ENCODE peak calls at places on chromosomes 11 and 22, in ten cellular contexts. L is A549; K is CD4-positive, alpha-beta T cell; S is coronary artery; M is Calu3; I is CD8-positive, alpha-beta T cell; Z is neural progenitor cell; W is cardiac muscle cell; G is OCI-LY7; E is cardiac fibroblast. D is an unnamed sample.

GRCh38 chr22:19060356-19061009 is 61.7 kb downstream of the DGCR2 start:
- DNase-seq in Z (no peak), E (peak; percentile 54), M (no peak), I (no peak), G (no peak), S (peak; percentile 29), K (no peak), L (no peak), W (no peak), D (no peak)

GRCh38 chr11:12432507-12432906 is 55.1 kb downstream of the PARVA start:
- DNase-seq in W (no peak), M (no peak), Z (no peak), I (no peak), G (no peak), K (no peak), L (no peak), E (no peak), S (no peak), D (no peak)

GRCh38 chr11:107446822-107447431 is 10.7 kb downstream of the CWF19L2 start:
- DNase-seq in K (no peak), S (no peak), I (no peak), G (no peak), M (no peak), E (no peak), Z (peak; percentile 10), W (no peak), L (no peak), D (no peak)

GRCh38 chr22:30636226-30637077 is 871 bp downstream of the SLC35E4 start:
- DNase-seq in I (no peak), L (no peak), E (peak; percentile 26), M (peak; percentile 21), K (peak; percentile 9), G (peak; percentile 61), S (no peak), W (no peak), Z (peak; percentile 14), D (no peak)

GRCh38 chr11:133343951-133344350 is 188.3 kb downstream of the OPCML start:
- DNase-seq in I (no peak), S (no peak), Z (no peak), W (no peak), K (no peak), G (no peak), L (no peak), E (peak; percentile 4), M (no peak), D (no peak)

GRCh38 chr11:2525166-2525861 is 80.5 kb downstream of the KCNQ1 start:
- DNase-seq in L (no peak), E (no peak), K (no peak), I (no peak), S (no peak), G (no peak), W (no peak), M (no peak), Z (no peak), D (no peak)

GRCh38 chr11:26028294-26028954 is 303.5 kb upstream of the ANO3 start:
- DNase-seq in Z (no peak), I (no peak), E (peak; percentile 69), M (no peak), W (no peak), K (no peak), S (no peak), L (no peak), G (no peak), D (no peak)

GRCh38 chr22:19664951-19665783 is 49.1 kb upstream of the SEPTIN5 start:
- DNase-seq in G (no peak), L (no peak), E (no peak), K (no peak), W (no peak), M (no peak), Z (no peak), I (no peak), S (no peak), D (no peak)

GRCh38 chr11:69127091-69127850 is 28.5 kb upstream of the SMIM38 start:
- DNase-seq in W (no peak), Z (no peak), L (no peak), E (no peak), K (no peak), M (no peak), G (no peak), I (no peak), S (no peak), D (no peak)

GRCh38 chr11:93525601-93526000 is 17.6 kb downstream of the SMCO4 start:
- DNase-seq in G (peak; percentile 50), M (no peak), E (peak; percentile 53), S (no peak), W (no peak), Z (no peak), I (no peak), L (no peak), K (no peak), D (no peak)

GRCh38 chr11:44191322-44192014 is 96.0 kb downstream of the EXT2 start:
- DNase-seq in K (no peak), G (no peak), Z (peak; percentile 37), E (no peak), I (no peak), S (no peak), W (no peak), L (no peak), M (no peak), D (no peak)
- TF ChIP-seq CTCF in K (no peak), G (no peak), Z (no peak), E (no peak), I (no peak), S (no peak), W (no peak), L (no peak), M (no peak), D (no peak)

GRCh38 chr11:63873381-63873780 is 34.5 kb downstream of the MARK2 start:
- DNase-seq in E (no peak), W (no peak), G (no peak), I (no peak), K (no peak), L (no peak), S (no peak), Z (no peak), M (no peak), D (no peak)

GRCh38 chr11:63874511-63874910 is 35.6 kb downstream of the MARK2 start:
- DNase-seq in G (no peak), L (no peak), E (no peak), M (no peak), S (no peak), K (no peak), I (no peak), W (peak; percentile 78), Z (no peak), D (no peak)

GRCh38 chr11:63870351-63871197 is 31.7 kb downstream of the MARK2 start:
- DNase-seq in S (no peak), Z (no peak), I (no peak), W (no peak), G (no peak), M (no peak), K (no peak), L (no peak), E (no peak), D (no peak)

GRCh38 chr11:63872833-63873201 is 33.9 kb downstream of the MARK2 start:
- DNase-seq in L (no peak), G (no peak), K (no peak), Z (no peak), S (no peak), M (no peak), I (no peak), W (no peak), E (no peak), D (no peak)

GRCh38 chr11:63871962-63872832 is 33.3 kb downstream of the MARK2 start:
- DNase-seq in E (peak; percentile 96), S (peak; percentile 92), Z (peak; percentile 41), G (peak; percentile 8), L (peak; percentile 71), M (peak; percentile 83), K (no peak), I (peak; percentile 9), W (peak; percentile 93), D (peak; percentile 18)
- TF ChIP-seq CTCF in E (peak; percentile 39), S (no peak), Z (peak; percentile 27), G (no peak), L (peak; percentile 48), M (no peak), K (no peak), I (no peak), W (peak; percentile 32), D (peak; percentile 53)

DNA sequence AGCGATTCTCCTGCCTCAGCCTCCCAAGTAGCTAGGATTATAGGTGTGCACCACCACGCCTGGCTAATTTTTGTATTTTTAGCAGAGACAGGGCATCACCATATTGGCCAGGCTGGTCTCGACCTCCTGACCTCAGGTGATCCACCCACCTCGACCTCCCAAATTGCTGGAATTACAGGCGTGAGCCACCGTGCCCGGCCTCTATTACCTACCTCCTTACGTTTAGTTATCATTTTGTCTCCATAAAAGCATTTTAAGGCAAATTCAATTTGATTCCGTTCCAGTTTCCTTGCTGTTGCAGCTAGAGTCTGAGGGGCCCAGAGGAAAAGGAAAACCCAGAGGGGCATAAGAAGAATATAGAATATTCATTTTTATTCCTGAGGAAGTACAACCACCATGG is 628 bp upstream of the DDX10 start:
- DNase-seq in E (no peak), L (no peak), S (no peak), K (no peak), Z (no peak), G (no peak), W (no peak), M (no peak), I (no peak), D (no peak)
- TF ChIP-seq CTCF in E (no peak), L (no peak), S (no peak), K (no peak), Z (no peak), G (no peak), W (no peak), M (no peak), I (no peak), D (no peak)

GRCh38 chr11:119012629-119013170 is 5.4 kb downstream of the RPS25 start:
- DNase-seq in S (no peak), W (no peak), K (no peak), E (no peak), G (no peak), M (no peak), I (no peak), L (no peak), Z (no peak), D (no peak)

GRCh38 chr11:119014209-119014924 is 3.8 kb downstream of the RPS25 start:
- DNase-seq in S (no peak), M (no peak), K (no peak), E (no peak), G (no peak), Z (no peak), L (no peak), W (no peak), I (no peak), D (no peak)

GRCh38 chr11:119018074-119018938 is at the start of the genes RPS25 and TRAPPC4:
- DNase-seq in M (peak; percentile 90), I (peak; percentile 91), L (peak; percentile 84), K (peak; percentile 92), W (peak; percentile 96), G (peak; percentile 97), E (peak; percentile 96), Z (peak; percentile 96), S (peak; percentile 96), D (peak; percentile 90)

GRCh38 chr11:119016216-119017009 is 1.7 kb downstream of the RPS25 start:
- DNase-seq in L (no peak), M (no peak), Z (no peak), G (no peak), K (no peak), I (no peak), W (no peak), S (no peak), E (no peak), D (no peak)

GRCh38 chr11:119015054-119015611 is 3.0 kb downstream of the RPS25 start:
- DNase-seq in I (no peak), G (no peak), M (peak; percentile 13), Z (peak; percentile 19), K (no peak), L (no peak), S (no peak), E (no peak), W (no peak), D (no peak)
- TF ChIP-seq CTCF in I (no peak), G (peak; percentile 49), M (no peak), Z (peak; percentile 17), K (no peak), L (no peak), S (no peak), E (peak; percentile 15), W (no peak), D (no peak)

D was measured in neural crest cell.